ENCODE peak calls at places on chromosomes 7 and 10, in seven cellular contexts. One of them, this sample, is unnamed.

GRCh38 chr10:29177266-29177832 is 111.5 kb upstream of the LYZL1 start:
- DNase-seq in NCI-H510A: no peak
- DNase-seq in foreskin fibroblast: no peak
- DNase-seq in stimulated activated CD8-positive, alpha-beta memory T cell treated with anti-CD3 and anti-CD28 coated beads, Interleukin-7, amount 100 ng/mL, for 1 hour: no peak
- DNase-seq in NCI-H1417 treated with DMSO at 0.1 percent for 48 hours: no peak
- DNase-seq in activated CD4-positive, alpha-beta T cell treated with anti-CD3 and anti-CD28 coated beads for 4 hours: no peak
- DNase-seq in NCI-H446: no peak
- DNase-seq in this sample: no peak

GRCh38 chr10:84140036-84140379 is 699 bp downstream of the GHITM start:
- DNase-seq in NCI-H510A: no peak
- DNase-seq in activated CD4-positive, alpha-beta T cell treated with anti-CD3 and anti-CD28 coated beads for 4 hours: peak; percentile 15
- DNase-seq in foreskin fibroblast: peak; percentile 58
- DNase-seq in NCI-H446: no peak
- DNase-seq in NCI-H1417 treated with DMSO at 0.1 percent for 48 hours: no peak
- DNase-seq in stimulated activated CD8-positive, alpha-beta memory T cell treated with anti-CD3 and anti-CD28 coated beads, Interleukin-7, amount 100 ng/mL, for 1 hour: no peak
- DNase-seq in this sample: no peak

GRCh38 chr7:43612128-43612527 is 29.2 kb downstream of the STK17A start:
- DNase-seq in NCI-H1417 treated with DMSO at 0.1 percent for 48 hours: no peak
- DNase-seq in foreskin fibroblast: no peak
- DNase-seq in stimulated activated CD8-positive, alpha-beta memory T cell treated with anti-CD3 and anti-CD28 coated beads, Interleukin-7, amount 100 ng/mL, for 1 hour: no peak
- DNase-seq in NCI-H446: no peak
- DNase-seq in NCI-H510A: no peak
- DNase-seq in activated CD4-positive, alpha-beta T cell treated with anti-CD3 and anti-CD28 coated beads for 4 hours: no peak
- DNase-seq in this sample: no peak

GRCh38 chr10:68103867-68104255 is 5.4 kb upstream of the MYPN start:
- DNase-seq in stimulated activated CD8-positive, alpha-beta memory T cell treated with anti-CD3 and anti-CD28 coated beads, Interleukin-7, amount 100 ng/mL, for 1 hour: no peak
- DNase-seq in activated CD4-positive, alpha-beta T cell treated with anti-CD3 and anti-CD28 coated beads for 4 hours: no peak
- DNase-seq in foreskin fibroblast: no peak
- DNase-seq in NCI-H446: no peak
- DNase-seq in NCI-H510A: no peak
- DNase-seq in NCI-H1417 treated with DMSO at 0.1 percent for 48 hours: no peak
- DNase-seq in this sample: no peak

GRCh38 chr7:83546586-83546985 is 102.4 kb downstream of the SEMA3E start:
- DNase-seq in activated CD4-positive, alpha-beta T cell treated with anti-CD3 and anti-CD28 coated beads for 4 hours: no peak
- DNase-seq in stimulated activated CD8-positive, alpha-beta memory T cell treated with anti-CD3 and anti-CD28 coated beads, Interleukin-7, amount 100 ng/mL, for 1 hour: no peak
- DNase-seq in NCI-H446: no peak
- DNase-seq in NCI-H1417 treated with DMSO at 0.1 percent for 48 hours: no peak
- DNase-seq in foreskin fibroblast: peak; percentile 61
- DNase-seq in NCI-H510A: no peak
- DNase-seq in this sample: no peak

GRCh38 chr10:74628136-74628535 is 198.3 kb upstream of the KAT6B start:
- DNase-seq in NCI-H446: no peak
- DNase-seq in stimulated activated CD8-positive, alpha-beta memory T cell treated with anti-CD3 and anti-CD28 coated beads, Interleukin-7, amount 100 ng/mL, for 1 hour: no peak
- DNase-seq in NCI-H510A: no peak
- DNase-seq in NCI-H1417 treated with DMSO at 0.1 percent for 48 hours: no peak
- DNase-seq in foreskin fibroblast: peak; percentile 14
- DNase-seq in activated CD4-positive, alpha-beta T cell treated with anti-CD3 and anti-CD28 coated beads for 4 hours: no peak
- DNase-seq in this sample: no peak

GRCh38 chr7:123665157-123665556 is 9.5 kb downstream of the LMOD2 start:
- DNase-seq in foreskin fibroblast: peak; percentile 38
- DNase-seq in NCI-H1417 treated with DMSO at 0.1 percent for 48 hours: no peak
- DNase-seq in stimulated activated CD8-positive, alpha-beta memory T cell treated with anti-CD3 and anti-CD28 coated beads, Interleukin-7, amount 100 ng/mL, for 1 hour: no peak
- DNase-seq in NCI-H446: no peak
- DNase-seq in activated CD4-positive, alpha-beta T cell treated with anti-CD3 and anti-CD28 coated beads for 4 hours: no peak
- DNase-seq in NCI-H510A: no peak
- DNase-seq in this sample: no peak

GRCh38 chr10:102505462-102506115 is 1.8 kb downstream of the SUFU start:
- DNase-seq in stimulated activated CD8-positive, alpha-beta memory T cell treated with anti-CD3 and anti-CD28 coated beads, Interleukin-7, amount 100 ng/mL, for 1 hour: no peak
- DNase-seq in NCI-H1417 treated with DMSO at 0.1 percent for 48 hours: no peak
- DNase-seq in foreskin fibroblast: no peak
- DNase-seq in activated CD4-positive, alpha-beta T cell treated with anti-CD3 and anti-CD28 coated beads for 4 hours: no peak
- DNase-seq in NCI-H510A: peak; percentile 83
- DNase-seq in NCI-H446: no peak
- DNase-seq in this sample: no peak

GRCh38 chr7:74306737-74307469 is 17.7 kb downstream of the CLIP2 start:
- DNase-seq in NCI-H1417 treated with DMSO at 0.1 percent for 48 hours: no peak
- DNase-seq in foreskin fibroblast: peak; percentile 87
- DNase-seq in NCI-H510A: no peak
- DNase-seq in NCI-H446: peak; percentile 16
- DNase-seq in stimulated activated CD8-positive, alpha-beta memory T cell treated with anti-CD3 and anti-CD28 coated beads, Interleukin-7, amount 100 ng/mL, for 1 hour: no peak
- DNase-seq in activated CD4-positive, alpha-beta T cell treated with anti-CD3 and anti-CD28 coated beads for 4 hours: no peak
- DNase-seq in this sample: no peak

GRCh38 chr10:117804470-117805011 is 242.2 kb downstream of the RAB11FIP2 start:
- DNase-seq in stimulated activated CD8-positive, alpha-beta memory T cell treated with anti-CD3 and anti-CD28 coated beads, Interleukin-7, amount 100 ng/mL, for 1 hour: no peak
- DNase-seq in NCI-H510A: no peak
- DNase-seq in activated CD4-positive, alpha-beta T cell treated with anti-CD3 and anti-CD28 coated beads for 4 hours: no peak
- DNase-seq in foreskin fibroblast: peak; percentile 19
- DNase-seq in NCI-H446: peak; percentile 41
- DNase-seq in NCI-H1417 treated with DMSO at 0.1 percent for 48 hours: no peak
- DNase-seq in this sample: peak; percentile 38